ENCODE peak calls at places on chromosomes 13 and 19, in four cellular contexts. C is prostate gland, A is fibroblast of lung, L is SK-N-SH. K is an unnamed sample.

GRCh38 chr13:33249066-33249465 is 36.5 kb downstream of the STARD13 start:
- DNase-seq in C (no peak), A (peak), L (no peak), K (no peak)

GRCh38 chr13:107020393-107020792 is 452.5 kb upstream of the ARGLU1 start:
- DNase-seq in C (no peak), A (peak), L (no peak), K (no peak)

GRCh38 chr13:73223372-73223781 is 164.6 kb downstream of the KLF5 start:
- DNase-seq in C (no peak), A (no peak), L (no peak), K (no peak)

GRCh38 chr19:18785179-18786124 is 5.7 kb downstream of the COMP start:
- DNase-seq in C (peak), A (peak), L (peak), K (peak)

GRCh38 chr13:100339411-100339935 is 249.1 kb downstream of the GGACT start:
- DNase-seq in C (no peak), A (no peak), L (no peak), K (no peak)

GRCh38 chr13:106471957-106472543 is 63.4 kb downstream of the EFNB2 start:
- DNase-seq in C (no peak), A (peak), L (peak), K (peak)

GRCh38 chr13:98363326-98363725 is 186.3 kb upstream of the RNF113B start:
- DNase-seq in C (no peak), A (no peak), L (no peak), K (peak)

GRCh38 chr19:18291019-18291524 is 9.7 kb upstream of the JUND start:
- DNase-seq in C (no peak), A (no peak), L (peak), K (peak)

GRCh38 chr13:53398051-53398450 is 369.4 kb downstream of the OLFM4 start:
- DNase-seq in C (no peak), A (no peak), L (no peak), K (no peak)

GRCh38 chr13:30676672-30677071 is 58.7 kb upstream of the ALOX5AP start:
- DNase-seq in C (no peak), A (peak), L (no peak), K (peak)

GRCh38 chr13:111621164-111621563 is 300.7 kb downstream of the TEX29 start:
- DNase-seq in C (no peak), A (no peak), L (no peak), K (no peak)

GRCh38 chr13:21117104-21117809 is 55.9 kb upstream of the LATS2 start:
- DNase-seq in C (no peak), A (no peak), L (no peak), K (no peak)

DNA sequence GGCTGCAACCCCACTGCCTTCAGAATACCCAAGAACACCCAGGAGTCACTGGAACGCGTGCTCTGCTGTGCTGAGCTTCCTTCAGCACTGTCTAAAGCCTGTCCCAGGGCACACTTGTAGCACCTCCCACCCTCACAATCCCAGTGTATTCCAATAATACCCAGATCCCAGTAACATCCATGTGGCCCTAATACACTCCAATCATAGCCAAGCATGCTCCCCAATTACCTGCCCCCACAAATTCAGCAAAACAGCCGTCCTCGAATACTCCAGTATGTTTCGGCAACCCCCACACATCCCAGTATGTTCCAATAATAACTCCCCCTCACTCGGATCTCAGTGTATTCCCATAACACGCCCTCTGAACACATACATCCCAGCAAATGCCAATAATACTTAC is 29.2 kb downstream of the SHANK1 start:
- DNase-seq in C (no peak), A (no peak), L (no peak), K (no peak)
- TF ChIP-seq CTCF in C (no peak), A (no peak), L (no peak), K (no peak)

GRCh38 chr19:3734310-3734600 is 26.1 kb downstream of the TJP3 start:
- DNase-seq in C (no peak), A (no peak), L (no peak), K (no peak)

GRCh38 chr19:3733549-3734309 is 25.5 kb downstream of the TJP3 start:
- DNase-seq in C (no peak), A (no peak), L (no peak), K (no peak)

GRCh38 chr19:3736106-3736724 is 25.3 kb downstream of the APBA3 start:
- DNase-seq in C (no peak), A (no peak), L (no peak), K (no peak)

GRCh38 chr19:3730457-3730958 is 22.3 kb downstream of the TJP3 start:
- DNase-seq in C (no peak), A (no peak), L (no peak), K (no peak)

DNA sequence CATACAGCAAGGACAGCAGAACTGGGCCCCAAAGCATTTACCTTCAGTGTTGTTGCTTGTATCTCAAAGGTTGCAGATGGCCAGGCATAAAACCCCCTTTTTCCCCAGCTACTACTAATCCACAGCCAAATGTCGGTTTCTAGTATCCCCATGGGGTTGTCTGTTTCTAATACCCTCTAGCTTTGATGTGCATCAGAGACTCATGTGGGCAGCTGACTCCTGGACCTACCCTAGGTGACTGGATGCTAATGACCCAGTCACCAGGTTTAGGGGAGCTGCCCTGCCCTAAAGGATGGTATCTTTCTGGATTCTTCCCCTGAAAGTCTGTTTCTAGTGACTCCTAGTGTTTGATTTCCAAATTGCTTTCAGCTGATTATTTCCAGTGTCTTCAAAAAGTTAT is 23.9 kb downstream of the TJP3 start:
- DNase-seq in C (no peak), A (no peak), L (no peak), K (no peak)
- TF ChIP-seq CTCF in C (no peak), A (no peak), L (no peak), K (no peak)

GRCh38 chr13:27869436-27870090 is 50.2 kb upstream of the PDX1 start:
- DNase-seq in C (no peak), A (no peak), L (no peak), K (no peak)

GRCh38 chr13:27868639-27869435 is 51.0 kb upstream of the PDX1 start:
- DNase-seq in C (no peak), A (no peak), L (no peak), K (peak)
- TF ChIP-seq CTCF in C (peak), A (peak), L (peak), K (no peak)

GRCh38 chr13:39676315-39676876 is 20.9 kb downstream of the COG6 start:
- DNase-seq in C (peak), A (peak), L (peak), K (peak)
- TF ChIP-seq CTCF in C (peak), A (peak), L (peak), K (no peak)

GRCh38 chr19:8576273-8576993 is 809 bp downstream of the MYO1F start:
- DNase-seq in C (no peak), A (no peak), L (no peak), K (no peak)

GRCh38 chr19:8577741-8578140 is 499 bp upstream of the MYO1F start:
- DNase-seq in C (no peak), A (no peak), L (no peak), K (no peak)

GRCh38 chr19:8580710-8581281 is 3.6 kb upstream of the MYO1F start:
- DNase-seq in C (peak), A (peak), L (peak), K (peak)

GRCh38 chr19:8577247-8577646 is at the start of gene MYO1F:
- DNase-seq in C (no peak), A (no peak), L (no peak), K (no peak)

GRCh38 chr19:8578642-8579265 is 1.5 kb upstream of the MYO1F start:
- DNase-seq in C (peak), A (peak), L (peak), K (peak)
- TF ChIP-seq CTCF in C (peak), A (peak), L (peak), K (peak)

GRCh38 chr13:102769679-102770078 is 3.9 kb downstream of the TEX30 start:
- DNase-seq in C (no peak), A (no peak), L (peak), K (no peak)
- TF ChIP-seq CTCF in C (no peak), A (peak), L (peak), K (no peak)

GRCh38 chr19:51599084-51599483 is 28.0 kb downstream of the ZNF175 start:
- DNase-seq in C (no peak), A (no peak), L (no peak), K (no peak)

GRCh38 chr19:51595776-51596175 is 24.7 kb downstream of the ZNF175 start:
- DNase-seq in C (no peak), A (no peak), L (no peak), K (no peak)

GRCh38 chr19:51595190-51595589 is 24.1 kb downstream of the ZNF175 start:
- DNase-seq in C (no peak), A (no peak), L (no peak), K (no peak)

GRCh38 chr19:51600940-51601575 is 29.1 kb downstream of the SIGLEC5 start:
- DNase-seq in C (no peak), A (no peak), L (no peak), K (peak)

GRCh38 chr19:51598159-51598915 is 27.3 kb downstream of the ZNF175 start:
- DNase-seq in C (no peak), A (no peak), L (no peak), K (no peak)
- TF ChIP-seq CTCF in C (no peak), A (no peak), L (no peak), K (no peak)

GRCh38 chr19:51339687-51340656 is 2.0 kb downstream of the VSIG10L start:
- DNase-seq in C (peak), A (peak), L (peak), K (peak)
- TF ChIP-seq CTCF in C (peak), A (peak), L (no peak), K (peak)